ENCODE peak calls at places on chromosome 6, in nine cellular contexts. W is body of pancreas; F is AG10803; J is breast epithelium; S is CD8-positive, alpha-beta T cell; V is brain microvascular endothelial cell; G is fibroblast of mammary gland; L is heart left ventricle; U is uterus. C is an unnamed sample.

GRCh38 chr6:144217264-144217663 is 66.9 kb downstream of the STX11 start:
- DNase-seq in V (peak; percentile 9), J (no peak), G (peak; percentile 27), S (no peak), W (no peak), L (no peak), F (no peak), U (no peak), C (no peak)

GRCh38 chr6:132763269-132763668 is 5.6 kb upstream of the VNN2 start:
- DNase-seq in S (peak; percentile 66), L (peak; percentile 30), V (no peak), W (no peak), F (no peak), U (no peak), G (no peak), J (no peak), C (no peak)

GRCh38 chr6:42505377-42505702 is 53.6 kb upstream of the TRERF1 start:
- DNase-seq in G (peak; percentile 82), L (no peak), W (no peak), V (peak; percentile 25), J (no peak), S (no peak), F (peak; percentile 58), U (no peak), C (peak; percentile 39)

GRCh38 chr6:164947174-164947573 is 362.2 kb downstream of the C6orf118 start:
- DNase-seq in W (no peak), F (no peak), U (no peak), V (no peak), J (no peak), L (no peak), S (no peak), G (no peak), C (no peak)

GRCh38 chr6:169985121-169986015 is 233.9 kb downstream of the ERMARD start:
- DNase-seq in U (no peak), S (no peak), F (no peak), G (no peak), J (peak; percentile 43), L (no peak), W (no peak), V (no peak), C (no peak)

GRCh38 chr6:163417595-163417994 is 3.1 kb downstream of the QKI start:
- DNase-seq in S (no peak), F (no peak), G (no peak), J (no peak), W (no peak), V (no peak), U (no peak), L (no peak), C (no peak)

GRCh38 chr6:620950-621349 is 36.0 kb downstream of the HUS1B start:
- DNase-seq in W (no peak), F (no peak), L (no peak), G (no peak), U (no peak), S (no peak), J (no peak), V (no peak), C (no peak)

GRCh38 chr6:41901882-41902519 is 6.8 kb upstream of the USP49 start:
- DNase-seq in G (peak; percentile 49), S (peak; percentile 63), W (peak; percentile 53), F (no peak), U (no peak), J (no peak), V (no peak), L (no peak), C (peak; percentile 67)

GRCh38 chr6:75602164-75602896 is 650 bp downstream of the SENP6 start:
- DNase-seq in V (peak; percentile 29), W (peak; percentile 46), G (peak; percentile 31), J (peak; percentile 52), F (peak; percentile 59), L (peak; percentile 59), U (peak; percentile 39), S (peak; percentile 63), C (peak; percentile 60)

GRCh38 chr6:31585531-31585930 is 546 bp upstream of the LST1 start:
- DNase-seq in L (no peak), W (no peak), F (no peak), J (no peak), V (no peak), G (peak; percentile 19), U (no peak), S (peak; percentile 51), C (no peak)

GRCh38 chr6:127302728-127303675 is 36.3 kb downstream of the RNF146 start:
- DNase-seq in J (no peak), L (no peak), U (peak; percentile 26), V (peak; percentile 60), S (peak; percentile 25), G (peak; percentile 57), W (peak; percentile 61), F (peak; percentile 49), C (peak; percentile 66)

GRCh38 chr6:135268740-135269139 is 87.6 kb downstream of the MYB start:
- DNase-seq in G (no peak), V (no peak), S (no peak), U (no peak), F (no peak), W (no peak), L (no peak), J (no peak), C (no peak)

GRCh38 chr6:2765896-2766766 is 938 bp downstream of the WRNIP1 start:
- DNase-seq in J (no peak), S (peak; percentile 32), W (peak; percentile 60), G (no peak), F (peak; percentile 42), V (no peak), U (peak; percentile 26), L (peak; percentile 67), C (peak; percentile 40)

GRCh38 chr6:106347219-106347618 is 13.3 kb upstream of the CRYBG1 start:
- DNase-seq in S (no peak), V (no peak), J (no peak), G (no peak), W (no peak), L (no peak), F (no peak), U (no peak), C (no peak)

GRCh38 chr6:107443066-107443903 is 16.1 kb downstream of the PDSS2 start:
- DNase-seq in W (no peak), U (no peak), J (no peak), L (no peak), S (no peak), F (no peak), G (peak; percentile 67), V (peak; percentile 11), C (no peak)

GRCh38 chr6:49713346-49713745 is at the start of gene CRISP2:
- DNase-seq in G (no peak), F (no peak), J (no peak), W (no peak), L (no peak), U (no peak), V (no peak), S (no peak), C (no peak)

GRCh38 chr6:160163425-160163824 is 41.8 kb downstream of the SLC22A1 start:
- DNase-seq in W (no peak), J (no peak), S (no peak), U (no peak), G (no peak), L (no peak), F (no peak), V (no peak), C (no peak)

GRCh38 chr6:160160929-160161646 is 39.5 kb downstream of the SLC22A1 start:
- DNase-seq in J (no peak), G (no peak), S (no peak), U (no peak), W (no peak), L (no peak), F (no peak), V (no peak), C (no peak)

GRCh38 chr6:160161647-160161986 is 40.0 kb downstream of the SLC22A1 start:
- DNase-seq in U (no peak), S (no peak), G (no peak), W (no peak), L (no peak), V (no peak), F (no peak), J (no peak), C (no peak)

GRCh38 chr6:160162167-160162566 is 40.6 kb downstream of the SLC22A1 start:
- DNase-seq in S (no peak), V (no peak), U (no peak), L (no peak), W (no peak), F (no peak), J (no peak), G (no peak), C (no peak)

GRCh38 chr6:160160450-160160849 is 38.8 kb downstream of the SLC22A1 start:
- DNase-seq in L (no peak), F (no peak), G (no peak), S (no peak), U (no peak), W (peak; percentile 64), V (peak; percentile 44), J (no peak), C (peak; percentile 65)
- TF ChIP-seq CTCF in L (no peak), F (no peak), G (no peak), S (no peak), U (no peak), W (peak; percentile 39), V (peak; percentile 40), J (no peak), C (peak; percentile 48)

GRCh38 chr6:38133932-38134703 is 314.6 kb downstream of the ZFAND3 start:
- DNase-seq in U (no peak), S (no peak), V (no peak), L (no peak), J (no peak), G (no peak), W (no peak), F (no peak), C (no peak)
- H3K4me3 ChIP-seq in U (no peak overlapping the region), S (no peak overlapping the region), V (no peak overlapping the region), L (no peak overlapping the region), J (no peak overlapping the region), G (no peak overlapping the region), W (no peak overlapping the region), F (no peak overlapping the region), C (no peak overlapping the region)

DNA sequence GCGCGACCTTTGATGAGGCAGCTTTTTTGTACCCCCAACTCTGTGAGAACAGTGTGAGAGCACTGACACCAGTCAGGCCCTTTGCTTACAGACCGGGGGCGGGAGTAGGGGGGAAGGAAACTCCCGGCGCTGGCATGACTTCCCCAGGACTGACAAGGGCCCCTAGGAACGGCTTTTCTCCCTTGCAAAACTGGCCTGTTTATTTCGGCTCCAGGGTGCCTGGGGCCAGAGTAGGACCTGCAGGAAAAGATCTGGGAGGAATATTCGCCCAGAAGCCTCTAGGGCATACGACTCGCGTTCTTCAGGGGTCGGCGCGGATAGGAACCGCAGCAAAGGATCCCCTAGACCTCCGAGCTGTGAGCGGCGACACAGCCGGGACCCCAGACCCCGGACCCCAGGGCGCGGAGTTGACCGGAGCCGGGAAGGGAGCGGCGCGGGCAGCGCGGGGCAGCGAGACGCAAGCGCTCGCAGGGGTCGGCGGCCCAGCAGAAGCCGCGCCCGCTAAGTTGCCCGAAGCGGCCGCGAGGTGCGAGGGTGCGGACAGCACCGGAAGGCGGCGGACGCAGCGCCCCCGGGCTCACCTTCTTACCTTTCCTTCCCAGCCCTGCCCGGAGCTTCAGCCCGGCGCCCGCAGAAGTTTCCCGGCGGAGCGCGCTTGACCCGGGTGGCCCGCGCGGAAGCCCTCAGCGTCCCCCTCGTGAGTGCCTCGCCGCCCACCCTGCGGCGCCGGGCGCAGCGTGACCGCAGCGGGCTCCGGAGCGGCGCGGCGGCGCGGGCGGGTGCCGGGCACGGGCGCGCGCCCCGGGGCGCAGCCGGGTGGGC is at the start of gene POPDC3:
- DNase-seq in F (peak; percentile 61), V (peak; percentile 31), J (no peak), S (no peak), U (no peak), W (no peak), L (peak; percentile 59), G (peak; percentile 52), C (peak; percentile 47)
- TF ChIP-seq CTCF in F (peak; percentile 21), V (peak; percentile 18), J (no peak), S (no peak), U (no peak), W (no peak), L (no peak), G (no peak), C (peak; percentile 11)

GRCh38 chr6:35759401-35759800 is 17.0 kb upstream of the CLPSL2 start:
- DNase-seq in G (no peak), U (no peak), V (no peak), S (no peak), L (no peak), W (no peak), F (no peak), J (peak; percentile 0), C (no peak)
- H3K4me3 ChIP-seq in G (no peak overlapping the region), U (no peak overlapping the region), V (no peak overlapping the region), S (no peak overlapping the region), L (no peak overlapping the region), W (no peak overlapping the region), F (no peak overlapping the region), J (no peak overlapping the region), C (no peak overlapping the region)